ENCODE peak calls at places on chromosomes 11 and 22, in ten cellular contexts. E is PC-9; W is bronchial epithelial cell; U is fibroblast of mammary gland; F is choroid plexus epithelial cell; A is Calu3; Q is foreskin fibroblast; R is foreskin keratinocyte; Y is tibial nerve; V is CD8-positive, alpha-beta T cell. L is an unnamed sample.

GRCh38 chr11:47886096-47886495 is 37.9 kb upstream of the NUP160 start:
- DNase-seq in E (peak; percentile 32), W (peak; percentile 20), U (peak; percentile 57), F (peak; percentile 87), A (no peak), Q (peak; percentile 83), R (no peak), Y (peak; percentile 41), V (no peak), L (no peak)

GRCh38 chr22:32706149-32706548 is 95.4 kb upstream of the TIMP3 start:
- DNase-seq in E (no peak), W (no peak), U (peak; percentile 35), F (no peak), A (no peak), Q (no peak), R (no peak), Y (no peak), V (no peak), L (no peak)

GRCh38 chr11:67640021-67640757 is 626 bp upstream of the TBX10 start:
- DNase-seq in E (peak; percentile 58), W (peak; percentile 23), U (peak; percentile 63), F (peak; percentile 65), A (peak; percentile 70), Q (peak; percentile 62), R (no peak), Y (peak; percentile 59), V (peak; percentile 69), L (peak; percentile 79)

GRCh38 chr11:75439026-75439425 is 6.0 kb upstream of the KLHL35 start:
- DNase-seq in E (no peak), W (no peak), U (no peak), F (no peak), A (no peak), Q (no peak), R (no peak), Y (no peak), V (no peak), L (no peak)

GRCh38 chr11:86291466-86292262 is 10.4 kb upstream of the HIKESHI start:
- DNase-seq in E (peak; percentile 41), W (peak; percentile 79), U (peak; percentile 70), F (peak; percentile 55), A (peak; percentile 62), Q (peak; percentile 73), R (peak; percentile 48), Y (peak; percentile 43), V (peak; percentile 60), L (peak; percentile 54)

GRCh38 chr22:49156662-49157285 is 670.9 kb downstream of the BRD1 start:
- DNase-seq in E (no peak), W (peak; percentile 1), U (no peak), F (no peak), A (no peak), Q (no peak), R (no peak), Y (no peak), V (no peak), L (no peak)

GRCh38 chr11:9150501-9150900 is 59.1 kb upstream of the SCUBE2 start:
- DNase-seq in E (no peak), W (peak; percentile 93), U (peak; percentile 94), F (peak; percentile 59), A (no peak), Q (peak; percentile 91), R (no peak), Y (no peak), V (no peak), L (no peak)

GRCh38 chr11:125348704-125349635 is 147.1 kb downstream of the FEZ1 start:
- DNase-seq in E (peak; percentile 33), W (no peak), U (peak; percentile 22), F (peak; percentile 46), A (peak; percentile 60), Q (peak; percentile 68), R (no peak), Y (peak; percentile 75), V (peak; percentile 54), L (peak; percentile 91)

GRCh38 chr11:120564573-120565301 is 53.2 kb downstream of the GRIK4 start:
- DNase-seq in E (no peak), W (peak; percentile 15), U (peak; percentile 56), F (peak; percentile 31), A (peak; percentile 20), Q (peak; percentile 53), R (no peak), Y (no peak), V (no peak), L (peak; percentile 82)

GRCh38 chr11:129184581-129184980 is 7.5 kb downstream of the ARHGAP32 start:
- DNase-seq in E (no peak), W (peak; percentile 5), U (no peak), F (no peak), A (no peak), Q (no peak), R (no peak), Y (no peak), V (no peak), L (no peak)

DNA sequence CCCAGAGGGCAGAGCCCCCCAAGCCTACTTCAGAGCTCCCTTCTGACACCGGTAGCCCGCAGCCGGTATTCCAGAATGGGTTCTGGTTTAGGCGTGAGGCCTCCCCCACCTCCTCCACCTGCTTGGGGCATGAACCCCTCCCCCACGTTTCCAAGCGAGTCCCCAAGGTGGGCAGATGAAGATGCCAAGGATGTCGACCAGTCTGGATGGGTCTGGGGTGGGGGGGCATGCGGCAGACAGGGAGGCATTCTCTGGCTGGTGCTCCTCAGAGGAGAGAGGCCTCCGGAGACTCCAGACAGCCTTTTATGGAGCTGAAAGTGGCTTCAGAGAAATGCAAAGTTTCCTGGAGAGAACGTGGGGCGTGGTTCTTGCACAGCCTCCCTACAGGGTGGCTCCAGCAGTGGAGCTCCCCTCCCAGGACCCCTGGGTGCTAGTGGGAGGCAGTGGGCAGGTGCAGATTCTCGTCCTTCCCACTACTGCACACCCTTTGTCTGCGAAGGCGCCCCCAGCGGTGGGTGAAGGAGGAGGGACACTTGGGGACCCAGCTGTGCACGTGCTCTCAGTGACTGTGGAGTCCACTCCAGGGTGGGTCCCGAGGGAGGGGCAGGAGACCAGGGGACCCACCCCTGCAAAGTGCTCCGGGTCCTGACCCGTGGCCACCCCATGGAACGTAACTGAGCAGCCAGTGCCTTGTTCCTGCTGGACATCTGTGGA is 4.2 kb downstream of the CCND1 start:
- DNase-seq in E (no peak), W (no peak), U (no peak), F (no peak), A (no peak), Q (no peak), R (no peak), Y (no peak), V (no peak), L (no peak)
- TF ChIP-seq CTCF in E (no peak), W (peak; percentile 23), U (no peak), F (no peak), A (no peak), Q (no peak), R (no peak), Y (no peak), V (no peak), L (no peak)

GRCh38 chr11:60130496-60130895 is 42.0 kb downstream of the MS4A2 start:
- DNase-seq in E (no peak), W (peak; percentile 64), U (peak; percentile 1), F (peak; percentile 5), A (peak; percentile 59), Q (no peak), R (no peak), Y (no peak), V (no peak), L (no peak)
- TF ChIP-seq CTCF in E (peak; percentile 56), W (peak; percentile 49), U (peak; percentile 5), F (peak; percentile 12), A (peak; percentile 50), Q (no peak), R (peak; percentile 55), Y (peak; percentile 20), V (no peak), L (peak; percentile 18)

DNA sequence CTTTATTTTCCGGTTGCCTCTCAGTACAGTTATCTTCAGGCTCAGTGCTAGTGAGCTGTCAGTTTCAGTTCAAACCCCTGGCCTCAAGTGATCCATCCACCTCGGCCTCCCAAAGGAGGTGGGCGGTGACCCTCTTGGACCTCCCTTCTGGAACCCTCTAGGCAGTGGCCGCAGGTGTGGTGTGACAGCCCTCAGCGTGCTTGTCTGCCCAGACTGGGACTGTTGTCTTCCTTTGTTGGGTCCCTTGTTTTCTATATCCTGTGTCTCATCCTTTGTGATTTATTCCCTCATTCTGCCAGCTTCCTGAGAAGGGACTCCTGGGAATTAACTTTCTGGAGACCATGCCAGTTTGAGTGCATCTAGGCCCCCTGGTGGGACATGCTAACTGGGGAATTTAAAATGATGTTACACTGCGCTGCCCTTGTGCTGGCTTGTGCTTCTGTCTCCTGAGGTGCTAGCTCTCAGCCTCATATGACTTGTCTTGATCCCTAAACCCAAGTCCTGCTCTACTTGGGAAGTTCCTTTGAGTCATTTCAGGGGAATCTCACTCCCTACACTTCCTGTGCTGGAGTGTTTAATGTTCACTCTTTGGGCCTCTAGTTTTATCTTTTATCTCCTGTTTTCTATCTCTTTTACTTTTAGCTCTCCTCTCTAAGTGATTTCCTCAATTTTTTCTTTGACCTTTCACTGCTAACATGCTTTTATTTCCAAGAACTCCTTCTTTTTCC is 19.4 kb downstream of the MED15 start:
- DNase-seq in E (no peak), W (peak; percentile 81), U (peak; percentile 85), F (peak; percentile 77), A (no peak), Q (peak; percentile 82), R (no peak), Y (no peak), V (no peak), L (no peak)
- TF ChIP-seq CTCF in E (no peak), W (no peak), U (peak; percentile 23), F (peak; percentile 33), A (no peak), Q (peak; percentile 15), R (peak; percentile 53), Y (no peak), V (no peak), L (no peak)

DNA sequence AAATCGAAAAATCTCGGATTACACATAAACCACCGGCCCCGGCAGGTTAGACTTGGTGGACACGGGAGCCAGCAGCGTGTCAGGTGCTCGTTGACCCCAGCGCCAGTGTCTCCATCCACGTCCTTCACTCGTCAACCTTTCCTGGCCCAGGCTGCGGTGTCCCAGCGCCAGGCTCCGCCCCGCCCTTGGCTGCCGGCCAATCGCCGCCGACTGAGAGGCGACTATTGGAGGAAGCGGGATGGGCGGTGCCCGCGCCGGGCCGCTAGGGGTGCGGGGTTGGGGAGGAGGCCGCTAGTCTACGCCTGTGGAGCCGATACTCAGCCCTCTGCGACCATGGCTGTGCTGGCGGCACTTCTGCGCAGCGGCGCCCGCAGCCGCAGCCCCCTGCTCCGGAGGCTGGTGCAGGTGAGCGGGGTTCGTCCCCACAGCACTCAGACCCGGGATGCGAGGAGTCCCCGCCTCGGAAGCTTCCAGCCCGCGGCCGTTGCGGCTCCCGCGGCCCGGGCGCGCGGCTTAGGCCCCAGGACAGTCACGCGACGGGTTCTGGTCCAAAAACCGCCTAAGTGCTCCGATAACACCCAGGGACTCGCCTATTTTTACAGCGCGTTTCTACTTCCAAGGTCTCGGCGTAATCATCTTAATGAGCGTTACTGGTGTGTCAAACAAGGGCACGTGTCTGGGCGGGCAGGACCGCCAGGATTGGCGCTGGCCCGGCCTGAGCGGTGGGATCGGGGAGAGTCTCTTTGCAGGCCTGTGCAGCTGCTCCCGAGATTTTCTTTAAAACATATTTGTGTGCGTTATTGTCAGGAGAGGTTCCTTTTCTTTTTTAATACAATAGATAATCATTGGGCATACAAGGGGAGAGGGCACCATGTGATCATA is at the start of gene ACAT1:
- DNase-seq in E (peak; percentile 94), W (peak; percentile 74), U (peak; percentile 86), F (peak; percentile 91), A (peak; percentile 96), Q (peak; percentile 98), R (peak; percentile 46), Y (peak; percentile 98), V (peak; percentile 98), L (peak; percentile 99)
- TF ChIP-seq CTCF in E (peak; percentile 62), W (peak; percentile 21), U (no peak), F (peak; percentile 22), A (no peak), Q (no peak), R (peak; percentile 31), Y (peak; percentile 34), V (no peak), L (peak; percentile 71)

GRCh38 chr22:23180301-23180892 is at the start of gene BCR:
- DNase-seq in E (peak; percentile 51), W (peak; percentile 38), U (peak; percentile 51), F (peak; percentile 75), A (peak; percentile 78), Q (peak; percentile 89), R (no peak), Y (peak; percentile 51), V (peak; percentile 75), L (peak; percentile 84)
- TF ChIP-seq CTCF in E (no peak), W (no peak), U (no peak), F (no peak), A (peak; percentile 21), Q (no peak), R (peak; percentile 21), Y (no peak), V (no peak), L (no peak)

L was measured in glutamatergic neuron.